ENCODE peak calls at places on chromosomes 16 and 17, in six cellular contexts. H is mucosa of descending colon; P is naive thymus-derived CD4-positive, alpha-beta T cell; M is endothelial cell of umbilical vein; A is upper lobe of right lung; S is CD4-positive, CD25-positive, alpha-beta regulatory T cell. W is an unnamed sample. For H3K4me1, the result is how much of the 10 kb centered on the place peaks cover.

GRCh38 chr17:35797370-35797769 is 1.9 kb upstream of the MMP28 start:
- DNase-seq in H (no peak), P (no peak), M (no peak), A (no peak), S (no peak), W (no peak)

GRCh38 chr16:66441586-66442375 is 14.7 kb downstream of the BEAN1 start:
- DNase-seq in H (no peak), P (no peak), M (no peak), A (no peak), S (no peak), W (no peak)

GRCh38 chr17:79530361-79531105 is 80.3 kb downstream of the RBFOX3 start:
- DNase-seq in H (no peak), P (no peak), M (no peak), A (no peak), S (no peak), W (no peak)

GRCh38 chr16:67910162-67910561 is 17.1 kb downstream of the PSKH1 start:
- DNase-seq in H (no peak), P (no peak), M (no peak), A (no peak), S (peak), W (no peak)

GRCh38 chr16:79090966-79091365 is 509.6 kb downstream of the MAF start:
- DNase-seq in H (no peak), P (no peak), M (no peak), A (no peak), S (no peak), W (no peak)

GRCh38 chr17:1532836-1533602 is 16.6 kb upstream of the INPP5K start:
- DNase-seq in H (no peak), P (peak), M (no peak), A (no peak), S (peak), W (no peak)

GRCh38 chr17:41802961-41803682 is 8.6 kb downstream of the P3H4 start:
- DNase-seq in H (no peak), P (no peak), M (no peak), A (no peak), S (no peak), W (no peak)

GRCh38 chr17:4220655-4221054 is 43.1 kb downstream of the ANKFY1 start:
- DNase-seq in H (no peak), P (no peak), M (no peak), A (no peak), S (no peak), W (no peak)

GRCh38 chr17:7408341-7408740 is 696 bp downstream of the NLGN2 start:
- DNase-seq in H (no peak), P (peak), M (no peak), A (no peak), S (peak), W (no peak)

GRCh38 chr17:49156256-49156655 is 23.7 kb downstream of the B4GALNT2 start:
- DNase-seq in H (no peak), P (no peak), M (no peak), A (no peak), S (no peak), W (no peak)

GRCh38 chr16:82041542-82041941 is 6.5 kb downstream of the HSD17B2 start:
- DNase-seq in H (no peak), P (no peak), M (no peak), A (no peak), S (no peak), W (no peak)

GRCh38 chr17:2396568-2397246 is 4.2 kb downstream of the MNT start:
- DNase-seq in H (peak), P (no peak), M (peak), A (peak), S (peak), W (peak)

GRCh38 chr17:1486802-1487695 is 5.4 kb downstream of the MYO1C start:
- DNase-seq in H (peak), P (peak), M (peak), A (peak), S (peak), W (no peak)

GRCh38 chr17:37160940-37161339 is 212.2 kb downstream of the AATF start:
- DNase-seq in H (no peak), P (no peak), M (peak), A (no peak), S (no peak), W (no peak)

GRCh38 chr17:45677770-45678169 is 106.3 kb upstream of the CRHR1 start:
- DNase-seq in H (no peak), P (no peak), M (no peak), A (no peak), S (no peak), W (no peak)

GRCh38 chr17:17921192-17922082 is 50.8 kb downstream of the TOM1L2 start:
- DNase-seq in H (no peak), P (no peak), M (peak), A (no peak), S (no peak), W (peak)

GRCh38 chr17:45584092-45585036 is 93.8 kb upstream of the PLEKHM1 start:
- DNase-seq in H (peak), P (peak), M (peak), A (peak), S (peak), W (peak)

GRCh38 chr17:78618264-78619066 is 41.3 kb upstream of the DNAH17 start:
- DNase-seq in H (no peak), P (no peak), M (no peak), A (no peak), S (no peak), W (no peak)

GRCh38 chr17:28038802-28039600 is 3.5 kb upstream of the NLK start:
- DNase-seq in H (no peak), P (no peak), M (no peak), A (no peak), S (no peak), W (no peak)

GRCh38 chr16:77683845-77684526 is 38.3 kb upstream of the NUDT7 start:
- DNase-seq in H (no peak), P (no peak), M (no peak), A (no peak), S (no peak), W (no peak)

GRCh38 chr16:82792704-82793103 is 165.9 kb downstream of the CDH13 start:
- DNase-seq in H (no peak), P (no peak), M (no peak), A (no peak), S (no peak), W (no peak)

GRCh38 chr16:62289230-62289629 is 253.0 kb upstream of the CDH8 start:
- DNase-seq in H (no peak), P (no peak), M (no peak), A (no peak), S (no peak), W (no peak)

GRCh38 chr16:57670206-57670605 is 2.1 kb downstream of the ADGRG3 start:
- DNase-seq in H (no peak), P (no peak), M (no peak), A (no peak), S (no peak), W (no peak)

GRCh38 chr16:70495425-70496182 is 27.8 kb downstream of the COG4 start:
- DNase-seq in H (no peak), P (no peak), M (no peak), A (no peak), S (no peak), W (no peak)

GRCh38 chr16:14307059-14307531 is 236.0 kb downstream of the MRTFB start:
- DNase-seq in H (no peak), P (no peak), M (no peak), A (no peak), S (no peak), W (no peak)

GRCh38 chr16:75225678-75226515 is 7.1 kb downstream of the CTRB1 start:
- DNase-seq in H (no peak), P (no peak), M (peak), A (no peak), S (no peak), W (peak)

GRCh38 chr17:14428640-14429029 is 127.8 kb downstream of the HS3ST3B1 start:
- DNase-seq in H (no peak), P (peak), M (no peak), A (no peak), S (peak), W (no peak)

GRCh38 chr17:66437466-66438026 is 135.1 kb downstream of the PRKCA start:
- DNase-seq in H (no peak), P (no peak), M (no peak), A (no peak), S (peak), W (no peak)

GRCh38 chr17:77375108-77375507 is 234.3 kb downstream of the SEC14L1 start:
- DNase-seq in H (no peak), P (no peak), M (no peak), A (peak), S (no peak), W (no peak)

GRCh38 chr17:16872836-16873653 is 98.9 kb downstream of the TNFRSF13B start:
- DNase-seq in H (peak), P (no peak), M (no peak), A (peak), S (peak), W (peak)

GRCh38 chr17:81322271-81323082 is 27.4 kb upstream of the SLC38A10 start:
- DNase-seq in H (no peak), P (no peak), M (no peak), A (no peak), S (peak), W (no peak)

GRCh38 chr17:64170286-64170685 is 40.3 kb upstream of the ERN1 start:
- DNase-seq in H (no peak), P (no peak), M (no peak), A (no peak), S (no peak), W (no peak)

GRCh38 chr16:57906385-57907316 is 64.3 kb downstream of the CNGB1 start:
- DNase-seq in H (no peak), P (peak), M (peak), A (no peak), S (peak), W (no peak)

GRCh38 chr17:81391964-81392908 is 3.0 kb upstream of the BAHCC1 start:
- DNase-seq in H (no peak), P (no peak), M (peak), A (peak), S (no peak), W (no peak)

GRCh38 chr17:44518032-44518431 is 14.8 kb upstream of the GPATCH8 start:
- DNase-seq in H (no peak), P (no peak), M (no peak), A (no peak), S (no peak), W (no peak)

GRCh38 chr17:82865996-82866395 is 26.2 kb upstream of the ZNF750 start:
- DNase-seq in H (no peak), P (no peak), M (no peak), A (no peak), S (no peak), W (no peak)

DNA sequence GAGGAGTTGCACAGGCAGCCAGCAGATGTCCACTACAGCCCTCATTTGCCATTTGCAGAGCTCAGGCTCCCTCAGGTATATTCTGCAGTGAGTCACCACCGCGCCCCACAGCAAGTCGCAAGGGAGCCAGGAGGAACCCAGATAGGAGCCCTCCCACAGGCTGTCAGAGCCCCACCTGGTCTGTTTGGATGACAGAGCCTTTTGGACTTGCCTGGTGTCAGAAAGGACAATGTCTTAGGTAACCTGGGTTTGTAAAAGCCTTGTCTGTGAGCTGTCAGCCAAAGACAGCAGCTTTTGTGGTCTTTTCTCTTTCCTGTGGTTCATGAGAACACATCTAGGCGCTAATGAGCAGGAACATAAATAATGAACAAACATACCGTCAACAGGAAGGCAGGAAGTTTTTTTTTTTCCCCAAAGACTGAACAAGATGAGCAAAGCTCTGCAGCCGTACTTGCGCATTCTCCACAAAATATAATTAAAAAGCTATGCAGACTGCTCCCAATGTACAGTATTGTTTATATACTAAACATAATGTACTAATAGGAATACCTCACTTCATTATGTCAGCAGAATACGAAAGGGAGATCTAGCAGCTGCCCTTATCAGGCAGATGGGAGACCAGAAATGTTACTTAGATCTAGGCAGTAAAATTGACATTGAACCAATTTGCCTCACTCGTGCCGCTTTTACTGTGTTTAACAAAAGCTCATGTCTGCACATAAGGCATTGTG is 71.0 kb downstream of the GNAO1 start:
- DNase-seq in H (no peak), P (no peak), M (no peak), A (no peak), S (peak), W (no peak)
- H3K4me1 ChIP-seq in H (under half), P (under half), M (under half), A (under half), S (under half), W (under half)

DNA sequence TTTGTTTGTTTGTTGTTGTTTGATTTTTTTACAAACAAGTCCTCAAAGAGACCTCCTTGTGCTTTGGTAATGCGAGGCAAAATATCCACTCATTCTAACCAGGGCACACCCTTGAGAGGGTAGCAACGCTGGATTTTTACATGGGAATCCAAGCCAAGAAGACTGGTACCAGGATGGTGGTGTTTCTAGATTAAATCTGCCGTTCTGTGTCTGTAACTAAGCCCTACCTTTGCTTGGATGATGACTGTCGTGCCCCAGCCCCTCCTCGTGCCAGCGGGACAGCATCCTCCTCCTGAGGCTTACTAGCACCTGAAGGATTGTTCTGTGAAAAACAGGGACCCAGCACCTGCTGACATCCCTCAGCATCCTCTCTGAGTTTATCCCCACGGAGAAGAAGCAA is 5.2 kb upstream of the HSBP1 start:
- DNase-seq in H (no peak), P (no peak), M (no peak), A (no peak), S (no peak), W (no peak)
- H3K4me3 ChIP-seq in H (no peak), P (no peak), M (no peak), A (peak), S (no peak), W (peak)

DNA sequence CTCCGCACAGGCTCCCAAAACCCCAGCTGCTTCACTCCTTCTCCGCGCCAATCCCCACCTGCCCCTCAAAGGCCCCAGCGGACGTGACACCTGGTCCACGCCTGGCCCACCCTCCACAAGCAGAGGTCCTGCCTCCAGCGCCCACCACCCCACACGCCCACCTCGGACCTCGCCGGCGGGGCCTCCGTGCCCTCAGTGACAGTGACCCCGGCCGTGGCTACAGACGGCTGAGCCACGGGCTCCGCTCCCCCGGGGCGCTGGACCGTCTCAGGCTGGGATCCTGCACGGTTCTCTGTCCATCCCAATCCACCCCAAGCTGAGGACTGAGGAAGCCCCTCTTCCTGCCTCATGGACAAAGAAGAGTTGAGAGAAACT is 25.1 kb downstream of the PIEZO1 start:
- DNase-seq in H (no peak), P (no peak), M (no peak), A (no peak), S (no peak), W (no peak)
- H3K4me1 ChIP-seq in H (half or more), P (under half), M (under half), A (half or more), S (under half), W (half or more)

GRCh38 chr16:24700549-24701392 is 28.7 kb upstream of the TNRC6A start:
- DNase-seq in H (peak), P (no peak), M (peak), A (no peak), S (no peak), W (peak)
- H3K4me3 ChIP-seq in H (no peak), P (no peak), M (no peak), A (no peak), S (no peak), W (no peak)

GRCh38 chr16:11677451-11677951 is 9.2 kb downstream of the SNN start:
- DNase-seq in H (no peak), P (no peak), M (no peak), A (peak), S (no peak), W (no peak)
- H3K4me1 ChIP-seq in H (under half), P (under half), M (under half), A (under half), S (half or more), W (under half)

GRCh38 chr16:56632848-56633365 is 448 bp downstream of the MT1M start:
- DNase-seq in H (no peak), P (no peak), M (no peak), A (no peak), S (no peak), W (no peak)
- H3K4me3 ChIP-seq in H (no peak), P (no peak), M (no peak), A (peak), S (no peak), W (peak)

W was measured in SJSA1.